ENCODE peak calls at places on chromosomes 1 and 21, in four cellular contexts. W is uterus, N is tibial nerve, O is K562. B is an unnamed sample.

GRCh38 chr21:46180079-46180722 is 4.1 kb downstream of the SPATC1L start:
- DNase-seq in W (no peak), N (no peak), O (peak), B (no peak)

GRCh38 chr1:235999259-235999925 is 65.5 kb downstream of the NID1 start:
- DNase-seq in W (no peak), N (no peak), O (peak), B (peak)

GRCh38 chr1:233598891-233599541 is 14.9 kb upstream of the KCNK1 start:
- DNase-seq in W (no peak), N (no peak), O (no peak), B (no peak)

GRCh38 chr1:79089946-79090345 is 83.4 kb upstream of the ADGRL4 start:
- DNase-seq in W (no peak), N (no peak), O (no peak), B (no peak)

GRCh38 chr1:159071970-159072582 is 4.5 kb downstream of the AIM2 start:
- DNase-seq in W (no peak), N (peak), O (peak), B (no peak)

GRCh38 chr1:212353181-212353580 is 61.5 kb downstream of the PACC1 start:
- DNase-seq in W (no peak), N (no peak), O (no peak), B (no peak)

GRCh38 chr1:196148367-196148970 is 459.8 kb downstream of the KCNT2 start:
- DNase-seq in W (no peak), N (no peak), O (peak), B (no peak)

GRCh38 chr1:217333939-217334338 is 297.0 kb downstream of the GPATCH2 start:
- DNase-seq in W (no peak), N (no peak), O (peak), B (peak)

GRCh38 chr1:230215049-230215448 is 148.0 kb downstream of the GALNT2 start:
- DNase-seq in W (peak), N (peak), O (peak), B (no peak)

GRCh38 chr1:202835548-202836072 is 24.9 kb downstream of the PCAT6 start:
- DNase-seq in W (no peak), N (no peak), O (no peak), B (no peak)

GRCh38 chr21:45126085-45126687 is 51.8 kb downstream of the ADARB1 start:
- DNase-seq in W (no peak), N (no peak), O (no peak), B (no peak)

GRCh38 chr1:235253219-235253640 is 74.7 kb downstream of the ARID4B start:
- DNase-seq in W (peak), N (peak), O (peak), B (peak)

GRCh38 chr1:22450421-22451021 is 1.1 kb upstream of the ZBTB40 start:
- DNase-seq in W (no peak), N (no peak), O (no peak), B (no peak)

GRCh38 chr1:22453181-22453580 is 1.5 kb downstream of the ZBTB40 start:
- DNase-seq in W (no peak), N (no peak), O (no peak), B (no peak)

GRCh38 chr1:22454476-22455056 is 2.9 kb downstream of the ZBTB40 start:
- DNase-seq in W (no peak), N (no peak), O (peak), B (no peak)

GRCh38 chr1:22452401-22452963 is 831 bp downstream of the ZBTB40 start:
- DNase-seq in W (no peak), N (peak), O (peak), B (no peak)

GRCh38 chr1:22451702-22452400 is at the start of gene ZBTB40:
- DNase-seq in W (peak), N (peak), O (peak), B (peak)
- TF ChIP-seq POLR2A in W (peak), N (no peak), O (peak), B (peak)

DNA sequence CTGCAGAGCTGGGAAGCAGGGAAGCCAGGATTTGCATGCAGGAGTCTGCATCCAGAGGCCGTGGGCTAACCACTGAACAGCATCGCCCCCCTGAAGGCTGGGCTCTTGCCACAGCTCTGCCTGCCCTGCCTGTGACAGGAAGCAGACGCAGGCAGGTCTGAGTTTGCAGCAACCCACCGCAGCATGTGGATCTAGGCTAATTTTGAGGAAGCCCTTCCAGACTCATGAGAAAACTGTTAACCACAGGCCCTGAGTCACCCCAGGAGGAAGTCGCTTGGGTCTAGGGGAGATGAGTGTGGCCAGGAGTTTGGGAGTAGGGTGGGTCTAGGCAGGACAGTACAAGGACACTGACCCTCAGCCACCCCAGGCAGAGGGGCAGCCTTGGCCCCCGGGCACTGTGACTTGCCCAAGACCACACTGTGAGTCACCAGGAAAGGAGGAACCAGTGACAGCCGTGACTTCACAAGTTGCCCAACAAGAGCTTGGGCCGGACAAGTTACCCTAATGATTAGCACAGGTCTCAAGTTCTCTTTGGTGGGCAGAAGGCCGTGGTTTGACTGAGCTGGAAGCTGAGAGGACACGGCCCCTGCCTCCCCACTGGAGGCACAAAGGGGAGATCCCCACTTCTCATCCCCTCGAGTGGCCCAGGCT is 904 bp downstream of the LAPTM5 start:
- DNase-seq in W (no peak), N (peak), O (peak), B (peak)
- TF ChIP-seq POLR2A in W (no peak), N (peak), O (no peak), B (no peak)

GRCh38 chr1:145425436-145426029 is at the start of gene NBPF20:
- DNase-seq in W (peak), N (peak), O (peak), B (peak)
- TF ChIP-seq POLR2A in W (peak), N (no peak), O (peak), B (peak)

GRCh38 chr1:207862241-207862787 is 48.6 kb downstream of the CD34 start:
- DNase-seq in W (no peak), N (no peak), O (no peak), B (no peak)

GRCh38 chr1:207861442-207862177 is 49.3 kb downstream of the CD34 start:
- DNase-seq in W (no peak), N (no peak), O (no peak), B (no peak)

GRCh38 chr1:207866471-207867135 is 44.3 kb downstream of the CD34 start:
- DNase-seq in W (peak), N (peak), O (peak), B (no peak)

GRCh38 chr1:207867136-207868081 is 43.5 kb downstream of the CD34 start:
- DNase-seq in W (no peak), N (no peak), O (no peak), B (no peak)

DNA sequence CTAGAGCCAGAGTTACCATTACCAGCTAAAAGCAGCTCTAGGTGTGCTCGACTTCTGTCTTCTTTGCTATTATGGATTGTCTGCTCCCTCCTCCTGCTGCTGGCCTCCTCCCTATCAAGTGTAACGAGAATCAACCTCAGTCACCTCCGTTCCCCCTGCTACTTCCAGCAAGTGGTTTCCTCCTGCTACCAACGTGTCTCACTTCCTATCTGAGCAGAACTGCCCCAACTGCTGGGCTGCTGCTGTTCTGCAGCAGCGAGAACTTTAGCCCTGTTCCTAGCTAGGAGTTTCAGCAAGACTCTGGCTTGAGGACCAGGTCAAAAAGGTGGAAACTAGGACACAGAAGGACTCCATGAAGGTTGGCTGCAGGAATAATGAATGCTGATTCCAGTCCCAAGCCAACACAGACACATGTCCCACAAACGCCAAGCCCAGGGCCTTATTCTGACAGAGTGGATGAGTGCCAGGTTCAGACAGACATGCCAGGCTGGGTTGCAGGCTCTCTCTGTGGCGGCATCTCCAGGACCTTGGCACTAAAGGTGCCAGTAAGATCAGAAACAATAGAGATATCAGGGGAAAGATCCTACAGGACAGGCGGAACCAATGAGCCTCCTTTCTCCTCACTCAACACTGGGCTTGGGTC is 46.9 kb downstream of the CD34 start:
- DNase-seq in W (no peak), N (no peak), O (no peak), B (no peak)
- TF ChIP-seq POLR2A in W (no peak), N (no peak), O (no peak), B (no peak)

DNA sequence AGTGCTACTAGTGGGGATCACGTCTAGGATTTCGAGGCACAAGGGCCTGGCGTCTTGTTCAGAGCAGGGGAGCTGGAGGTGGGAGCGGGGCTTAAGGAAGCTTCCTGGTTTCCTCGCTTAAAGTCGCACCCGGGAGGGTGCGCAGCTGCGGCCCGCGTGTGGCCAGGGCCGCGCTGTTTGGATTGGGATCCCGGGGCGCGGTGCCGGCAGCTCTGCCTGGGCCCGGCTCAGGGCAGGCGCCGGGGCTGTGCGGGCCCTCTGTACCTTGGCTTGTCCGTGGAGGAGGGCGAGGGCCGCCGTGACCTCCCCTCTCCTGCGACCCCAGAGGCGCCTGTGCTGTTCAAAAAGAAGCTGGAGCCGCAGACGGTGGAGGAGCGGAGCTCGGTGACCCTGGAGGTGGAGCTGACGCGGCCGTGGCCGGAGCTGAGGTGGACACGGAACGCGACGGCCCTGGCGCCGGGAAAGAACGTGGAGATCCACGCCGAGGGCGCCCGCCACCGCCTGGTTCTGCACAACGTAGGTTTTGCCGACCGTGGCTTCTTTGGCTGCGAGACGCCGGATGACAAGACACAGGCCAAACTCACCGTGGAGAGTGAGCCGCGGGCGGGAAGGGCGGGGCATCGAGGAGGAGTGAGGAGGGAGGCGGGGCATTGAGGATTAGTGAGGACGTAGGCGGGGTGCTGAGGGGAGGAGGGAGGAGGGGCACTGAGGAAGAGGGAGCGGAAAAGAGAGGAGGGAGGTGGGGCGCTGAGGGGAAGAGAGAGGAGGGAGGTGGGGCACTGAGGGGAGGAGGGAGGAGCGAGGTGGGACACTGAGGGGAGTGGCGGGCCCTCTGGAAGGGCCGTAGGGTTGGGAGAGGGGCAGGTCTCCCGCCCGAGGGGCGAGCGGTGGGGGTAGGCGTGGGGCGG is 67.8 kb downstream of the OBSCN start:
- DNase-seq in W (peak), N (peak), O (peak), B (no peak)
- TF ChIP-seq POLR2A in W (no peak), N (no peak), O (peak), B (peak)

B was measured in H54.